ENCODE peak calls at places on chromosomes 6 and 20, in four cellular contexts. V, C, F and T are unnamed samples.

GRCh38 chr20:32536861-32537656 is 48.1 kb downstream of the NOL4L start:
- DNase-seq in V (no peak), C (peak), F (no peak), T (peak)

GRCh38 chr6:78093861-78094360 is 441.1 kb downstream of the MEI4 start:
- DNase-seq in V (no peak), C (no peak), F (no peak), T (no peak)

GRCh38 chr6:42281016-42281533 is 63.4 kb upstream of the MRPS10 start:
- DNase-seq in V (no peak), C (no peak), F (no peak), T (no peak)

GRCh38 chr20:36339646-36340592 is 33.8 kb downstream of the DLGAP4 start:
- DNase-seq in V (no peak), C (no peak), F (no peak), T (no peak)

GRCh38 chr6:99739526-99739925 is 132.9 kb downstream of the PRDM13 start:
- DNase-seq in V (no peak), C (no peak), F (no peak), T (no peak)

GRCh38 chr6:148831531-148831930 is 84.7 kb downstream of the UST start:
- DNase-seq in V (no peak), C (no peak), F (no peak), T (no peak)

GRCh38 chr20:11373391-11373790 is 544.3 kb upstream of the BTBD3 start:
- DNase-seq in V (no peak), C (no peak), F (no peak), T (no peak)

GRCh38 chr6:44116643-44117382 is 10.4 kb downstream of the MRPL14 start:
- DNase-seq in V (no peak), C (no peak), F (no peak), T (no peak)

GRCh38 chr20:2705931-2706645 is 13.5 kb downstream of the EBF4 start:
- DNase-seq in V (no peak), C (no peak), F (no peak), T (no peak)

DNA sequence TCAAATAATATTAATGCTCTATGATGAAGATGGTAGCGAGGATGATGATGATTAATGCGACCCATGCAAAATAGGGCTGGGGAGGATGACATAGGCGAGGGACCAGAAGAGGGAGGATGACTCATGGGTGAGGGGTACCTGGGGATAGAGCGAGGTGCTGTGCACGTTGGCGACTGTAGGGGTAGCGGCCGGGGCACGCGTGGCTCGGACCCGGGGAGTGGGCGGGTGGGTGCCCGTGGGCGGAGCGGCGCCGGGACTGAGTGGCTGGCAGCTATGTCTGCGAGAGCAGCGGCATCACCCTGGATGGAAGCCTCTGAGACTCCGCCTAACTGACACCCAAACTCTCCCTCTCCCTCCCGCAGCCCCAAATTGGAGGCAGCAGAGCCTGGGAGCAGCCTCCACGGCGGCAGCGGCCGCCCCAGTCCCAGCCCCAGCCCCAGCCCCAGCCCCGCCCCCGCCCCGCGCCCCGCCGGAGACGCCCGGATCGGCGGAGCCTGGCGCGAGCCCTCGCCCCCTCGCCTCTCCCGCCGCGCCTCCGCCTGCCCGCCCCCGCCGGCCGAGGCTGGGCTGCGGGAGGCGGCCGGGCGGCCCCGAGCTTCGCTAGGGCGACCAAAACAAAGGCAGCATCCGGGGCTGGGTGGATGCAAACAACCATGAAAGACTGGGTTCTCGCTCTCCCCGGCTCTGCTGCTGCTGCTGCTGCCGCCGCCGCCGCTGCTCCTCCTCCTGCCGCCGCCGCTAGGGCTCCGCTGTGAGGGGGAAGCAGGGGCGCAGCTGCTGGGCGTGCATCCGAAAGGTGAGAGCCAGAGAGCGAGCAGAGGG is at the start of gene RIMS1:
- DNase-seq in V (no peak), C (no peak), F (no peak), T (peak)
- TF ChIP-seq JUND in V (peak), C (no peak), F (no peak), T (no peak)

GRCh38 chr20:41452226-41452625 is 85.6 kb upstream of the EMILIN3 start:
- DNase-seq in V (no peak), C (no peak), F (no peak), T (no peak)

GRCh38 chr20:41454250-41454649 is 87.6 kb upstream of the EMILIN3 start:
- DNase-seq in V (no peak), C (no peak), F (no peak), T (no peak)

GRCh38 chr20:41456341-41456740 is 89.7 kb upstream of the EMILIN3 start:
- DNase-seq in V (no peak), C (no peak), F (no peak), T (no peak)

GRCh38 chr20:41453006-41453950 is 86.7 kb upstream of the EMILIN3 start:
- DNase-seq in V (no peak), C (no peak), F (no peak), T (no peak)

DNA sequence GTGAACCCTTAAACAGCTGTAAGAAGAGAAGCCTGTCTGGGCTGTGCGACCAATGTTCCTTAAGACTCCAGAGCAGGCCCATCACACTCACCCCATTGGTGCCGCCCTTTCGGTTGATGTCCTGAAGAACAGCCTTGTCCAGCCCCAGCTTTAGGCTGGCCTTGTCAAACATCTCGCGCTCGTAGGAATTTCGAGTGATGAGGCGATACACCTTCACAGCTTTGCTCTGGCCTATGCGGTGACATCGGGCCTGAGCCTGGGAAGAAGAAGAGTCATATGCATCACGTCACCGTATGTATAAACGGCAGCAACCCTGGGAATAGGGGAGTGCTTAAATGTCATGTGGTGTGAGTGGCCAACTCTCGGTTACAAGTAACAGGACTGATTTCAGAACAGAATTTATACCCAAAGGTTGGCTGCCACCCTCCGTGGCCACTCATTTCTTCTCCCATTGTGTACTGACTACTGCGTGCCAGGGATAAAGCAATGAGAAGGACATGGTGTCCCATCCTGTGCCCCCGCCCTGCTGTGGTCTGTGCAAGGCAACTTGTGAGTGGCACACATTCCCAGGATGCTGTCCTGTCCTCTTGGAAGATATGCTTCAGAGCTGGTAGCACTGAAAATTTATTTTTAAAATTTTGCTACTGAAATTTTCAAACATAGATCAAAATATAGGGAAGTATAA is 90.7 kb upstream of the EMILIN3 start:
- DNase-seq in V (no peak), C (no peak), F (no peak), T (no peak)
- TF ChIP-seq SIN3A in V (no peak), C (no peak), F (no peak), T (no peak)

DNA sequence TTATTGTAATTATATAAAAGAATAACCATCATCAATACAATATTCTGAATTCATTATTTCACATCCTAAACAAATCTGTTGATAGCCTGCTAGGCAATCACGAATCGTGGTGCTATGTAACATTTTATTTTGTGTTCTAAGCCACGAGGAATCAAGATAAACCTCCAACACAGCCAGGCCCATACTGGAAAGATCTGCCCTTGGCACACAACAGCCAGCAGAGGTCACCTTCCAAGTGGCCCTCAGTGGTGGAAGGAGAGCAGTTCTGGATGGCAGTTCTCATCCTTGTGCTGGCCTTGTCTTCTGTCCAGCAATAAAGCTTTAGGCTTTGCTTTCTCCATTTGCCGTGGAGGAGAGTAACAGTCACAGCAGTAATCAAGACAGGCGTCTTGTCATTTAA is 13.2 kb downstream of the ZNF831 start:
- DNase-seq in V (no peak), C (no peak), F (no peak), T (no peak)
- TF ChIP-seq NRF1 in V (no peak), C (no peak), F (no peak), T (no peak)

GRCh38 chr6:167839343-167839742 is 12.6 kb downstream of the AFDN start:
- DNase-seq in V (no peak), C (no peak), F (no peak), T (no peak)
- TF ChIP-seq JUND in V (no peak), C (peak), F (no peak), T (no peak)

GRCh38 chr20:57980526-57980925 is 247.9 kb downstream of the ANKRD60 start:
- DNase-seq in V (no peak), C (no peak), F (no peak), T (no peak)
- TF ChIP-seq SIN3A in V (no peak), C (no peak), F (no peak), T (no peak)